ENCODE peak calls at places on chromosomes 3 and 15, in seven cellular contexts. U, I, L, E, H, J and T are unnamed samples.

GRCh38 chr15:77021803-77022381 is 27.0 kb downstream of the PSTPIP1 start:
- DNase-seq in H (no peak), I (no peak), J (peak), E (no peak), U (no peak), L (no peak), T (peak)

GRCh38 chr3:13612829-13613228 is 63.9 kb downstream of the FBLN2 start:
- DNase-seq in L (no peak), J (no peak), I (no peak), U (peak), H (no peak), E (peak), T (no peak)

GRCh38 chr15:25244731-25245585 is 193.9 kb downstream of the UBE3A start:
- DNase-seq in I (no peak), E (peak), J (peak), U (peak), H (no peak), L (no peak), T (peak)

GRCh38 chr15:67691450-67691849 is 133.9 kb upstream of the SKOR1 start:
- DNase-seq in J (no peak), I (no peak), H (no peak), L (no peak), E (no peak), U (no peak), T (no peak)

GRCh38 chr3:31776016-31776415 is 205.0 kb downstream of the OSBPL10 start:
- DNase-seq in L (no peak), J (no peak), I (no peak), E (no peak), H (no peak), U (no peak), T (no peak)

GRCh38 chr3:40137586-40138295 is 171.8 kb upstream of the EIF1B start:
- DNase-seq in E (no peak), J (no peak), I (no peak), U (no peak), L (no peak), H (no peak), T (no peak)

GRCh38 chr3:72590732-72591192 is 257.5 kb downstream of the SHQ1 start:
- DNase-seq in J (no peak), L (no peak), H (no peak), E (no peak), U (no peak), I (no peak), T (no peak)

GRCh38 chr3:58011580-58011979 is 3.4 kb downstream of the FLNB start:
- DNase-seq in U (no peak), L (no peak), I (no peak), H (no peak), E (no peak), J (no peak), T (no peak)

GRCh38 chr3:152177757-152178156 is 91.0 kb upstream of the MBNL1 start:
- DNase-seq in H (no peak), L (no peak), U (no peak), J (no peak), I (no peak), E (no peak), T (no peak)

GRCh38 chr3:65831733-65832425 is 206.8 kb downstream of the MAGI1 start:
- DNase-seq in U (no peak), J (no peak), I (peak), E (no peak), L (no peak), H (no peak), T (no peak)

GRCh38 chr3:64604313-64604712 is 83.5 kb downstream of the ADAMTS9 start:
- DNase-seq in I (no peak), H (no peak), L (no peak), U (no peak), J (no peak), E (no peak), T (no peak)

GRCh38 chr3:120497318-120497717 is 46.5 kb upstream of the FSTL1 start:
- DNase-seq in L (no peak), H (no peak), I (peak), J (no peak), U (no peak), E (no peak), T (no peak)

GRCh38 chr3:160695906-160696305 is 18.9 kb downstream of the ARL14 start:
- DNase-seq in J (no peak), I (no peak), H (no peak), E (no peak), U (no peak), L (no peak), T (no peak)

GRCh38 chr15:33581032-33581431 is 270.3 kb downstream of the RYR3 start:
- DNase-seq in E (no peak), L (peak), I (no peak), J (peak), U (no peak), H (no peak), T (no peak)

GRCh38 chr3:141561426-141562034 is 74.7 kb downstream of the RASA2 start:
- DNase-seq in E (peak), I (peak), J (no peak), U (no peak), H (peak), L (peak), T (no peak)

GRCh38 chr15:66139816-66140215 is 113.7 kb downstream of the MEGF11 start:
- DNase-seq in U (no peak), H (no peak), J (no peak), E (no peak), L (no peak), I (no peak), T (no peak)

GRCh38 chr15:63712828-63713520 is 115.8 kb downstream of the FBXL22 start:
- DNase-seq in J (no peak), L (no peak), U (no peak), H (no peak), I (no peak), E (no peak), T (no peak)

GRCh38 chr3:124157748-124158147 is 165.8 kb upstream of the ROPN1 start:
- DNase-seq in E (no peak), H (no peak), U (no peak), I (no peak), L (no peak), J (no peak), T (no peak)

GRCh38 chr3:28198970-28199369 is 42.4 kb upstream of the CMC1 start:
- DNase-seq in E (no peak), I (no peak), H (no peak), L (no peak), U (no peak), J (no peak), T (no peak)

GRCh38 chr3:50133283-50133615 is 21.9 kb upstream of the SEMA3F start:
- DNase-seq in J (no peak), U (no peak), I (no peak), L (no peak), H (no peak), E (no peak), T (no peak)

GRCh38 chr3:113552851-113553250 is 20.5 kb downstream of the SIDT1 start:
- DNase-seq in L (no peak), I (no peak), J (no peak), U (no peak), H (no peak), E (no peak), T (no peak)

GRCh38 chr15:52417501-52417900 is 111.2 kb downstream of the MYO5A start:
- DNase-seq in U (no peak), J (no peak), I (no peak), H (no peak), L (no peak), E (no peak), T (no peak)

GRCh38 chr3:105770410-105770809 is 98.4 kb downstream of the CBLB start:
- DNase-seq in I (no peak), U (no peak), J (no peak), H (no peak), E (no peak), L (no peak), T (no peak)

GRCh38 chr15:87628311-87628710 is 628.2 kb downstream of the NTRK3 start:
- DNase-seq in L (no peak), J (no peak), U (no peak), I (no peak), H (no peak), E (no peak), T (no peak)

GRCh38 chr15:33934396-33934795 is 33.9 kb upstream of the CHRM5 start:
- DNase-seq in E (no peak), L (no peak), H (no peak), U (no peak), I (no peak), J (no peak), T (no peak)

GRCh38 chr15:39947401-39948197 is 13.7 kb downstream of the EIF2AK4 start:
- DNase-seq in I (no peak), J (no peak), L (no peak), H (no peak), E (no peak), U (no peak), T (no peak)

GRCh38 chr3:40377822-40378221 is 9.2 kb upstream of the ENTPD3 start:
- DNase-seq in I (no peak), U (no peak), L (no peak), J (no peak), H (no peak), E (no peak), T (no peak)

GRCh38 chr3:194739498-194740284 is 54.0 kb downstream of the FAM43A start:
- DNase-seq in J (no peak), E (no peak), H (no peak), U (no peak), L (no peak), I (no peak), T (no peak)

GRCh38 chr3:52128118-52128683 is 26.0 kb downstream of the POC1A start:
- DNase-seq in H (no peak), J (no peak), I (no peak), E (peak), U (no peak), L (peak), T (no peak)

GRCh38 chr15:47872869-47873301 is 155.6 kb downstream of the SEMA6D start:
- DNase-seq in L (no peak), E (no peak), I (no peak), H (no peak), U (peak), J (no peak), T (no peak)

GRCh38 chr3:125591116-125591755 is 4.1 kb downstream of the OSBPL11 start:
- DNase-seq in H (no peak), L (no peak), J (no peak), I (no peak), U (no peak), E (peak), T (no peak)

GRCh38 chr15:68666120-68666811 is 87.5 kb downstream of the CORO2B start:
- DNase-seq in J (no peak), E (no peak), H (peak), L (no peak), I (no peak), U (no peak), T (peak)

GRCh38 chr3:94234177-94234788 is 171.4 kb downstream of the NSUN3 start:
- DNase-seq in U (no peak), I (no peak), E (peak), L (peak), H (peak), J (no peak), T (no peak)

GRCh38 chr3:183555541-183556081 is at the start of gene KLHL6:
- DNase-seq in J (peak), L (no peak), I (no peak), E (peak), H (peak), U (peak), T (no peak)

GRCh38 chr3:186529204-186529999 is 14.8 kb downstream of the CRYGS start:
- DNase-seq in I (no peak), H (no peak), L (no peak), J (no peak), U (no peak), E (no peak), T (no peak)
- TF ChIP-seq CTCF in I (no peak), H (no peak), L (no peak), J (no peak), U (no peak), E (no peak), T (no peak)

DNA sequence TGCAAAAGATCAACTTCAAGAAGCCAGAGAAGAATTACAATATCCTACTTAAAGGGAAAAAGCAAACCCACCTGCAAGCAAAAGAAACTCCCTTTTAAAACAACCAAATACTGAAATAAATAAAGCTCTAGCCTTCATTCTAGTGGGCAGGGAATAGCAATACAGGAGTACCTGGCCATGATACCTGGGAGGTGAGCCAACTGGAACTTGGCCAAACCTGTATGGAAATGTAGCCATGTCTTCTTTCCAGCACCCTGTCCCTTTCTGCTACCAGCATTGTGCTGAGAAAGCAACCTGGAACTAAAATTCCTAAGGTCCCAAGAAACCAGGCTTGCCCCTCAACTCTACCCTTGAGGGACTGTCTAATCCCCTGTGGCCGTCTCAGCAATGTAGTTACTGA is 530.0 kb downstream of the EPHB1 start:
- DNase-seq in H (no peak), E (peak), U (no peak), J (no peak), L (no peak), I (no peak), T (no peak)
- TF ChIP-seq CTCF in H (no peak), E (no peak), U (no peak), J (no peak), L (no peak), I (no peak), T (no peak)

GRCh38 chr15:85164841-85165466 is 183.3 kb downstream of the PDE8A start:
- DNase-seq in E (no peak), U (no peak), I (no peak), J (no peak), L (peak), H (no peak), T (no peak)

GRCh38 chr15:85171736-85172135 is 190.1 kb downstream of the PDE8A start:
- DNase-seq in H (no peak), J (no peak), L (no peak), I (no peak), E (no peak), U (no peak), T (no peak)

GRCh38 chr15:85172846-85173490 is 191.3 kb downstream of the PDE8A start:
- DNase-seq in H (no peak), U (no peak), I (no peak), J (no peak), L (no peak), E (no peak), T (no peak)

GRCh38 chr15:85167568-85167967 is 185.9 kb downstream of the PDE8A start:
- DNase-seq in L (no peak), J (no peak), U (no peak), H (no peak), I (no peak), E (no peak), T (no peak)

GRCh38 chr15:85168642-85169173 is 187.1 kb downstream of the PDE8A start:
- DNase-seq in J (peak), I (no peak), H (peak), E (peak), L (peak), U (no peak), T (no peak)
- TF ChIP-seq CTCF in J (peak), I (peak), H (peak), E (peak), L (peak), U (no peak), T (peak)

GRCh38 chr3:172159962-172160538 is 120.7 kb downstream of the FNDC3B start:
- DNase-seq in E (peak), I (no peak), U (peak), H (no peak), L (no peak), J (peak), T (no peak)

GRCh38 chr3:172159376-172159775 is 120.0 kb downstream of the FNDC3B start:
- DNase-seq in I (no peak), J (no peak), H (no peak), E (no peak), L (no peak), U (no peak), T (no peak)

GRCh38 chr3:172161390-172161789 is 122.0 kb downstream of the FNDC3B start:
- DNase-seq in E (no peak), J (no peak), I (no peak), L (no peak), H (no peak), U (no peak), T (no peak)

GRCh38 chr3:172163320-172163719 is 123.9 kb downstream of the FNDC3B start:
- DNase-seq in U (no peak), J (no peak), H (no peak), L (no peak), E (no peak), I (no peak), T (no peak)

GRCh38 chr3:172161959-172162358 is 122.6 kb downstream of the FNDC3B start:
- DNase-seq in H (no peak), J (no peak), E (no peak), L (no peak), U (no peak), I (no peak), T (no peak)
- TF ChIP-seq CTCF in H (no peak), J (no peak), E (no peak), L (no peak), U (no peak), I (no peak), T (no peak)

GRCh38 chr3:7632305-7632704 is 771.4 kb downstream of the GRM7 start:
- DNase-seq in J (no peak), L (no peak), H (no peak), E (no peak), I (no peak), U (no peak), T (no peak)

GRCh38 chr3:7630351-7630911 is 769.5 kb downstream of the GRM7 start:
- DNase-seq in J (no peak), L (no peak), U (no peak), H (no peak), E (no peak), I (no peak), T (no peak)

GRCh38 chr3:7630925-7631324 is 770.0 kb downstream of the GRM7 start:
- DNase-seq in L (peak), J (peak), H (no peak), I (no peak), E (peak), U (no peak), T (peak)
- TF ChIP-seq CTCF in L (peak), J (no peak), H (no peak), I (no peak), E (no peak), U (no peak), T (no peak)

GRCh38 chr3:45654344-45654934 is 34.8 kb upstream of the SACM1L start:
- DNase-seq in U (no peak), E (no peak), J (no peak), L (no peak), I (no peak), H (no peak), T (no peak)
- TF ChIP-seq CTCF in U (no peak), E (no peak), J (no peak), L (no peak), I (no peak), H (no peak), T (no peak)

GRCh38 chr15:59632714-59633113 is 21.1 kb downstream of the GCNT3 start:
- DNase-seq in J (no peak), U (no peak), E (no peak), H (peak), L (peak), I (no peak), T (no peak)
- TF ChIP-seq CTCF in J (no peak), U (no peak), E (no peak), H (peak), L (peak), I (peak), T (no peak)

DNA sequence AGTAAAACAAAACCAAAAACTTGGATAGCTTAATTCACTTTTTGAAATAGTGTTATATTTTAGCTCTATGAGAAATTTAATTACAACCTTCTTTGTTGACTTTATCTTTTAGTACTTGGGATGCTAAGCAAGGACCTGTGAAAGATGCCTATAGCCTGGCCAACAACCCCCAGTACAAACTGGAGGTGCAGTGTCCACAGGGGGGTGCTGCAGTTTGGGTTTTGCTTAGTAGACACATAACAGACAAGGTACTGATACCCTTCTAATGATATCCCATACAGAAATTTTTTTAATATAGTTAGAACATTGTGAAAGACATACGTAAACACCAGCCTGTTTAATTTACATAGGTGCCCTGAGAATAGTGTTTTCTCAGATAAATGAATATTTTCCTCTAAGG is 35.3 kb downstream of the CAPN7 start:
- DNase-seq in U (peak), I (no peak), J (no peak), H (peak), L (no peak), E (no peak), T (no peak)
- TF ChIP-seq CTCF in U (no peak), I (peak), J (peak), H (no peak), L (no peak), E (no peak), T (no peak)